ENCODE peak calls at places on chromosomes 4 and X, in four cellular contexts. One of them, this sample, is unnamed.

GRCh38 chrX:40105016-40105790 is 7.4 kb upstream of the BCOR start:
- DNase-seq in H1: no peak
- DNase-seq in GM12891: no peak
- DNase-seq in HepG2: no peak
- DNase-seq in this sample: no peak

GRCh38 chrX:9342581-9343051 is 122.2 kb upstream of the TBL1X start:
- DNase-seq in H1: peak; percentile 46
- DNase-seq in GM12891: no peak
- DNase-seq in HepG2: peak; percentile 29
- DNase-seq in this sample: no peak

GRCh38 chrX:150854856-150855255 is 43.6 kb downstream of the CD99L2 start:
- DNase-seq in H1: no peak
- DNase-seq in GM12891: no peak
- DNase-seq in HepG2: no peak
- DNase-seq in this sample: no peak

GRCh38 chrX:70092247-70092646 is 30.0 kb downstream of the OTUD6A start:
- DNase-seq in H1: no peak
- DNase-seq in GM12891: no peak
- DNase-seq in HepG2: no peak
- DNase-seq in this sample: no peak

GRCh38 chr4:159410076-159410777 is 307.3 kb downstream of the RAPGEF2 start:
- DNase-seq in H1: no peak
- DNase-seq in GM12891: no peak
- DNase-seq in HepG2: no peak
- DNase-seq in this sample: no peak

GRCh38 chrX:107736781-107737531 is 38.6 kb downstream of the TSC22D3 start:
- DNase-seq in H1: no peak
- DNase-seq in GM12891: no peak
- DNase-seq in HepG2: peak; percentile 16
- DNase-seq in this sample: no peak

GRCh38 chr4:4696521-4696920 is 154.7 kb upstream of the STX18 start:
- DNase-seq in H1: no peak
- DNase-seq in GM12891: no peak
- DNase-seq in HepG2: no peak
- DNase-seq in this sample: no peak

GRCh38 chr4:26459054-26459755 is 31.1 kb downstream of the CCKAR start:
- DNase-seq in H1: peak; percentile 9
- DNase-seq in GM12891: peak; percentile 40
- DNase-seq in HepG2: peak; percentile 58
- DNase-seq in this sample: peak; percentile 23

GRCh38 chr4:169854090-169854489 is 96.3 kb upstream of the HPF1 start:
- DNase-seq in H1: no peak
- DNase-seq in GM12891: no peak
- DNase-seq in HepG2: no peak
- DNase-seq in this sample: no peak

GRCh38 chr4:69058410-69059059 is 37.7 kb upstream of the UGT2B7 start:
- DNase-seq in H1: no peak
- DNase-seq in GM12891: no peak
- DNase-seq in HepG2: no peak
- DNase-seq in this sample: no peak

GRCh38 chrX:10156199-10157031 is at the start of gene CLCN4:
- DNase-seq in H1: no peak
- DNase-seq in GM12891: no peak
- DNase-seq in HepG2: peak; percentile 67
- DNase-seq in this sample: no peak

GRCh38 chrX:68440940-68441339 is 7.6 kb upstream of the OPHN1 start:
- DNase-seq in H1: no peak
- DNase-seq in GM12891: no peak
- DNase-seq in HepG2: peak; percentile 12
- DNase-seq in this sample: no peak

GRCh38 chrX:129310000-129310399 is 213.3 kb downstream of the SMARCA1 start:
- DNase-seq in H1: no peak
- DNase-seq in GM12891: no peak
- DNase-seq in HepG2: no peak
- DNase-seq in this sample: no peak

GRCh38 chr4:5757091-5757490 is 46.1 kb downstream of the EVC start:
- DNase-seq in H1: no peak
- DNase-seq in GM12891: no peak
- DNase-seq in HepG2: no peak
- DNase-seq in this sample: no peak

GRCh38 chr4:141220271-141220654 is 432 bp upstream of the ZNF330 start:
- DNase-seq in H1: no peak
- DNase-seq in GM12891: no peak
- DNase-seq in HepG2: no peak
- DNase-seq in this sample: no peak

GRCh38 chr4:141223418-141223817 is 2.7 kb downstream of the ZNF330 start:
- DNase-seq in H1: no peak
- DNase-seq in GM12891: no peak
- DNase-seq in HepG2: no peak
- DNase-seq in this sample: no peak

GRCh38 chr4:141215972-141216761 is 4.5 kb upstream of the ZNF330 start:
- DNase-seq in H1: no peak
- DNase-seq in GM12891: no peak
- DNase-seq in HepG2: no peak
- DNase-seq in this sample: no peak

GRCh38 chr4:141215030-141215429 is 5.7 kb upstream of the ZNF330 start:
- DNase-seq in H1: no peak
- DNase-seq in GM12891: no peak
- DNase-seq in HepG2: no peak
- DNase-seq in this sample: no peak

GRCh38 chr4:141220655-141221605 is at the start of gene ZNF330:
- DNase-seq in H1: peak; percentile 71
- DNase-seq in GM12891: peak; percentile 54
- DNase-seq in HepG2: peak; percentile 68
- DNase-seq in this sample: peak; percentile 47
- TF ChIP-seq POLR2A in H1: no peak
- TF ChIP-seq POLR2A in GM12891: peak; percentile 74
- TF ChIP-seq POLR2A in HepG2: peak; percentile 70
- TF ChIP-seq POLR2A in this sample: peak; percentile 88

GRCh38 chr4:112766422-112766821 is 129.5 kb downstream of the LARP7 start:
- DNase-seq in H1: no peak
- DNase-seq in GM12891: no peak
- DNase-seq in HepG2: no peak
- DNase-seq in this sample: no peak

GRCh38 chr4:112770111-112770510 is 133.2 kb downstream of the LARP7 start:
- DNase-seq in H1: no peak
- DNase-seq in GM12891: no peak
- DNase-seq in HepG2: no peak
- DNase-seq in this sample: no peak

GRCh38 chr4:112767386-112767785 is 130.4 kb downstream of the LARP7 start:
- DNase-seq in H1: no peak
- DNase-seq in GM12891: no peak
- DNase-seq in HepG2: no peak
- DNase-seq in this sample: no peak

DNA sequence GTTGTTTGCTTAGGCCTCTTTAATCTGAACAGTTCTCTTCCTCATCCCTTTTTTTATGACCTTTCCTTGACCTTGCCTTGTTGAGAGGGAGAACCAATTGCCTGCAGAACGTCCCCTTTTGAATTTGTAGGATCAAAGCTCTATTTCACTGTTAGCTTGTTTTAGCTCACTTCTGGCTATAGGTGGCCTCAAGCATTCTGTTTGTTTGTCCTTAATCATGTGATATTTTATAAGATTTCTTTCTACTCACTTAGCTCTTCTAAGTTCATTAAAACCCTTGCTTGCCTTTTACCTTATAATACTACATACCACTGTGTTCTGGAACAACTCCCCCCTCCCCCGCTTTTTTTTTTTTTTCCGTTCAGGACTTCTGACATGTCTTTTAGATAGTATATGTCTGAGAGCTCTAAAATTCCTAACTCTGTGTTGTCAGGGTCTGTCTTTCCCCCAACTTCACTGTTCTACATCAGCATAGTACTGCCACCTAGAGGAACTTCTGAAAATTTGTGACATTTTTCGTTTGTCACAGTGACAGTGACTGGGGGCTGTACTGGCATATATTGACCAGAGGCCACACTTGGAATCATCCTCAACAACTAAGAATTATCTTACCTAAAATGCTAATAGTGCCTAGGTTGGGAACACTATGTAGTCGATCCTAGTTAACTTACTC is 128.5 kb downstream of the LARP7 start:
- DNase-seq in H1: peak; percentile 9
- DNase-seq in GM12891: peak; percentile 30
- DNase-seq in HepG2: peak; percentile 52
- DNase-seq in this sample: no peak
- TF ChIP-seq TAF1 in H1: no peak
- TF ChIP-seq TAF1 in GM12891: no peak
- TF ChIP-seq TAF1 in HepG2: no peak
- TF ChIP-seq TAF1 in this sample: no peak

GRCh38 chr4:41569957-41570356 is 32.0 kb downstream of the LIMCH1 start:
- DNase-seq in H1: no peak
- DNase-seq in GM12891: no peak
- DNase-seq in HepG2: no peak
- DNase-seq in this sample: no peak
- TF ChIP-seq POLR2AphosphoS5 in H1: no peak
- TF ChIP-seq POLR2AphosphoS5 in GM12891: no peak
- TF ChIP-seq POLR2AphosphoS5 in HepG2: no peak
- TF ChIP-seq POLR2AphosphoS5 in this sample: no peak

GRCh38 chr4:52660643-52661042 is 1.5 kb upstream of the USP46 start:
- DNase-seq in H1: no peak
- DNase-seq in GM12891: no peak
- DNase-seq in HepG2: no peak
- DNase-seq in this sample: no peak

GRCh38 chr4:52658671-52659015 is 458 bp downstream of the USP46 start:
- DNase-seq in H1: no peak
- DNase-seq in GM12891: peak; percentile 48
- DNase-seq in HepG2: no peak
- DNase-seq in this sample: no peak

GRCh38 chr4:52657630-52658501 is 1.2 kb downstream of the USP46 start:
- DNase-seq in H1: peak; percentile 70
- DNase-seq in GM12891: no peak
- DNase-seq in HepG2: no peak
- DNase-seq in this sample: no peak

GRCh38 chr4:52659722-52660261 is 691 bp upstream of the USP46 start:
- DNase-seq in H1: no peak
- DNase-seq in GM12891: no peak
- DNase-seq in HepG2: peak; percentile 15
- DNase-seq in this sample: no peak

GRCh38 chr4:52659016-52659721 is at the start of gene USP46:
- DNase-seq in H1: no peak
- DNase-seq in GM12891: peak; percentile 83
- DNase-seq in HepG2: peak; percentile 44
- DNase-seq in this sample: peak; percentile 85
- TF ChIP-seq POLR2A in H1: peak; percentile 44
- TF ChIP-seq POLR2A in GM12891: peak; percentile 55
- TF ChIP-seq POLR2A in HepG2: peak; percentile 51
- TF ChIP-seq POLR2A in this sample: peak; percentile 77

DNA sequence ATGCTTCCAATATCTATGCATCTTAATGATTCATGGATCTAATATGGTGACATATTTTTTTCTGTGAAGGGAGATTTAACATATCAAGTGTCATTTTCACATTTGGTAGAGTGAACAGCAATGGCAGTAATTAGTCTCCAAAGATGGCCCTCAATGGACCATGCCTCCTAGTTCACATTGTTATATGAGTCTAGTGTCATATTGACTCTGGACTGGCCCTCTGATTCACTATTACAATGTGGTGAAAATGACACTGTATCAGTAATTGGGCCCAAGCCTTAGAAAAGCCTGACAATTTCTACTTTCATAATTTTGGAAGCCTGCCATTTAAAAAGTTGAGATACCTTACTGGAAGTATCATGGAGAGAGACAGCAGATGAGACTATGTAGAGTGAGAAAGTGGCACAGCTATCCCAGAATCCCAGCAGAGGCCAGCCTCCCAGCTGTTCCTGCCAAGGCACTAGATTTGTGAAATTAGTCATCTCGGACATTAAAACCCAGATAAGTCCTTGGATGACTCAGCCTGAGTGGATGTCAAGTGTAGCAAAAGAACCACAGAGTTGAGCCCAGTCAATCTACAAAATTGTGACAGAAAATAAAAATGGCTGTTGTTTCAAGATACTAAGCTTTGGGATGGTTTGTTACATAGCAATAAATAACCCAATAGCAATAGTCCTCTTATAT is 68.4 kb downstream of the ARHGEF38 start:
- DNase-seq in H1: no peak
- DNase-seq in GM12891: no peak
- DNase-seq in HepG2: no peak
- DNase-seq in this sample: no peak
- TF ChIP-seq TAF1 in H1: no peak
- TF ChIP-seq TAF1 in GM12891: no peak
- TF ChIP-seq TAF1 in HepG2: no peak
- TF ChIP-seq TAF1 in this sample: no peak

GRCh38 chr4:31045724-31046318 is 325.7 kb downstream of the PCDH7 start:
- DNase-seq in H1: no peak
- DNase-seq in GM12891: no peak
- DNase-seq in HepG2: no peak
- DNase-seq in this sample: no peak
- TF ChIP-seq POLR2AphosphoS5 in H1: no peak
- TF ChIP-seq POLR2AphosphoS5 in GM12891: no peak
- TF ChIP-seq POLR2AphosphoS5 in HepG2: no peak
- TF ChIP-seq POLR2AphosphoS5 in this sample: no peak

GRCh38 chr4:1872918-1873269 is 1.7 kb downstream of the NSD2 start:
- DNase-seq in H1: no peak
- DNase-seq in GM12891: no peak
- DNase-seq in HepG2: no peak
- DNase-seq in this sample: no peak
- TF ChIP-seq POLR2A in H1: no peak
- TF ChIP-seq POLR2A in GM12891: peak; percentile 76
- TF ChIP-seq POLR2A in HepG2: no peak
- TF ChIP-seq POLR2A in this sample: peak; percentile 86

GRCh38 chrX:1212532-1212931 is at the start of gene CRLF2:
- DNase-seq in H1: no peak
- DNase-seq in GM12891: peak; percentile 23
- DNase-seq in HepG2: no peak
- DNase-seq in this sample: no peak
- TF ChIP-seq TAF1 in H1: no peak
- TF ChIP-seq TAF1 in GM12891: no peak
- TF ChIP-seq TAF1 in HepG2: no peak
- TF ChIP-seq TAF1 in this sample: no peak

GRCh38 chrX:7156879-7157278 is 8.9 kb upstream of the PUDP start:
- DNase-seq in H1: no peak
- DNase-seq in GM12891: no peak
- DNase-seq in HepG2: no peak
- DNase-seq in this sample: no peak
- TF ChIP-seq POLR2AphosphoS5 in H1: no peak
- TF ChIP-seq POLR2AphosphoS5 in GM12891: no peak
- TF ChIP-seq POLR2AphosphoS5 in HepG2: no peak
- TF ChIP-seq POLR2AphosphoS5 in this sample: no peak

This sample was measured in GM12892.